ENCODE peak calls at places on chromosomes 13 and 19, in ten cellular contexts. A is testis; T is mesenchymal stem cell; I is thoracic aorta; H is endodermal cell; X is Caco-2; U is CD8-positive, alpha-beta memory T cell; C is heart right ventricle; P is tibial artery; J is BJ. K is an unnamed sample.

GRCh38 chr19:1734328-1734966 is 18.9 kb upstream of the ONECUT3 start:
- DNase-seq in P (no peak), C (no peak), H (no peak), T (no peak), A (no peak), U (no peak), J (no peak), I (no peak), X (no peak), K (no peak)

GRCh38 chr19:29806098-29806866 is 5.5 kb upstream of the CCNE1 start:
- DNase-seq in J (no peak), T (peak; percentile 55), U (no peak), P (no peak), A (peak; percentile 77), H (peak; percentile 81), X (peak; percentile 24), I (no peak), C (peak; percentile 57), K (peak; percentile 32)

GRCh38 chr19:35268546-35269424 is at the start of gene USF2:
- DNase-seq in U (peak; percentile 59), A (peak; percentile 84), X (peak; percentile 83), P (peak; percentile 69), I (no peak), C (peak; percentile 81), J (no peak), T (peak; percentile 83), H (peak; percentile 86), K (peak; percentile 41)

GRCh38 chr19:1027953-1028902 is 1.8 kb downstream of the CNN2 start:
- DNase-seq in X (peak; percentile 82), U (peak; percentile 58), J (peak; percentile 76), H (peak; percentile 92), A (peak; percentile 66), C (peak; percentile 62), I (no peak), T (peak; percentile 95), P (peak; percentile 67), K (peak; percentile 89)

GRCh38 chr19:33797821-33798633 is 1.4 kb downstream of the KCTD15 start:
- DNase-seq in C (peak; percentile 76), I (no peak), H (peak; percentile 89), J (no peak), P (peak; percentile 30), U (no peak), X (no peak), T (peak; percentile 65), A (peak; percentile 66), K (no peak)

GRCh38 chr19:49297403-49297802 is 27.6 kb downstream of the SLC6A16 start:
- DNase-seq in T (peak; percentile 23), C (no peak), X (no peak), U (no peak), H (no peak), J (no peak), P (no peak), I (no peak), A (no peak), K (peak; percentile 13)

GRCh38 chr19:44800461-44800860 is 8.4 kb upstream of the BCAM start:
- DNase-seq in X (peak; percentile 95), P (peak; percentile 77), J (no peak), T (peak; percentile 82), I (peak; percentile 39), H (peak; percentile 98), U (peak; percentile 70), A (peak; percentile 90), C (peak; percentile 90), K (peak; percentile 57)

GRCh38 chr19:800360-801029 is 3.2 kb downstream of the PTBP1 start:
- DNase-seq in H (peak; percentile 54), P (no peak), T (no peak), X (no peak), C (no peak), U (no peak), A (peak; percentile 68), J (no peak), I (no peak), K (no peak)

GRCh38 chr19:44010468-44010867 is 7.7 kb downstream of the ZNF230 start:
- DNase-seq in T (no peak), C (no peak), J (no peak), X (no peak), U (no peak), A (no peak), P (no peak), H (no peak), I (no peak), K (no peak)

GRCh38 chr19:17332677-17333581 is 1.7 kb downstream of the ANO8 start:
- DNase-seq in P (no peak), A (peak; percentile 85), U (no peak), I (no peak), T (peak; percentile 73), H (peak; percentile 87), J (no peak), X (peak; percentile 72), C (no peak), K (no peak)

GRCh38 chr13:54614729-54615128 is 1586.1 kb downstream of the OLFM4 start:
- DNase-seq in P (no peak), T (no peak), X (no peak), U (no peak), C (no peak), J (no peak), A (no peak), I (no peak), H (no peak), K (no peak)

GRCh38 chr13:110326263-110326904 is 19.3 kb downstream of the COL4A2 start:
- DNase-seq in I (no peak), C (no peak), A (no peak), U (no peak), H (peak; percentile 66), J (no peak), X (no peak), P (no peak), T (no peak), K (no peak)
- H3K4me3 ChIP-seq in I (peak overlapping the region; percentile 67), C (no peak overlapping the region), A (no peak overlapping the region), U (no peak overlapping the region), H (no peak overlapping the region), J (no peak overlapping the region), X (no peak overlapping the region), P (no peak overlapping the region), T (no peak overlapping the region), K (no peak overlapping the region)

DNA sequence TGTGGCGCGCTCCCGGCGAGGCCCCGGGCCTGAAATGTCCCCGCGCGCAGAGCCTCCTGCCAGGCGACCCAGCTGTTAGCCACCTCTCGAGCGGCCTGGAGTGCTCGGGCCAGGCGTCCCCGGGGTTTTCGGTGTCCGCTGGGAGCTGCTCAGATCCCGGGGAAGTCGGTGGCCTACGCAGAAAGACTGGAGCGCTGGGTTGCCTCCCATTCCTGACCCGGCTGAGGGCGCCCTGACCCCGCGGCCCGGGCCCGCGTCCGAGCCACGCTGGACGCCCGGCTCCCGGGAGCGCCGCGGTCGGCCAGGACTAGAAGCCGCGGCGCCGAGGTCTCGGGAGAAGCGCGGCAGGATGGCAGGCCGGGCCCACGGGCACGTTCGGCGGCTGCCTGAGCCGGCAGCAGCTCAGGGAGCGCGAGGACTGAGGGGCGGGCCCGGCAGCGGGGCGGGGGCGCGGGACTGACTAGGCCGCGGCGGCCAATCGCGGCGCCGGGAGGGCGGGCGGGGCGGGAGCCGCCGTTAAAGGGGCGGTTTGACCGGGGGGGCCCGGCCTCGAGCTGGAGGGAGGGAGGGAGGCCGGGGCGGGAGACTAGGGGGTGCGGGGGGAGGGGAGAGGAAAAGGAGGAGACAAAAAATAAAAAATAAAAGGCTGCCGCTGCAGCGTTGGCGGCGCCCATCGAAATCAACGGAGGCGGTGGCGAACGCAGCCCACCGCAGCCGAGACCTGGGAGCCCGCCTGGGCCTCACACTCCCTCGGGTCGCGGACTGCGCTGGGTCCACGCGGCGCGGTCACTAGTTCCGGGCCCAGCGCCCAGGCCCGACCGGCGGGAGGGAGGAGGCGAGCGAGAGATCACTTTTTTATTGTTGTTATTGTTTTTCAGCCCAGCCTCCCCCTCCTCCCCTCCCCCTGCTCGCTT is 1.1 kb upstream of the ZIC2 start:
- DNase-seq in X (peak; percentile 80), U (peak; percentile 52), I (no peak), H (peak; percentile 96), P (peak; percentile 41), T (peak; percentile 54), A (peak; percentile 75), C (peak; percentile 68), J (no peak), K (peak; percentile 70)
- H3K27me3 ChIP-seq in X (peaks cover 16% of the 10 kb centered on the region), U (peaks cover 73% of the 10 kb centered on the region), I (peaks cover 69% of the 10 kb centered on the region), H (peaks cover 28% of the 10 kb centered on the region), P (peaks cover 24% of the 10 kb centered on the region), T (no peaks in the 10 kb centered on the region), A (no peaks in the 10 kb centered on the region), C (peaks cover 99% of the 10 kb centered on the region), J (peaks cover 63% of the 10 kb centered on the region), K (no peaks in the 10 kb centered on the region)

GRCh38 chr19:40443930-40444180 is 280 bp downstream of the SERTAD3 start:
- DNase-seq in P (no peak), J (no peak), U (no peak), C (no peak), I (no peak), X (no peak), T (no peak), A (no peak), H (no peak), K (no peak)

GRCh38 chr19:40442328-40443130 is 1.6 kb downstream of the SERTAD3 start:
- DNase-seq in P (no peak), X (no peak), T (no peak), C (no peak), J (no peak), H (no peak), I (no peak), A (no peak), U (no peak), K (no peak)

GRCh38 chr19:40444181-40445005 is at the start of gene SERTAD3:
- DNase-seq in H (peak; percentile 99), P (peak; percentile 98), U (peak; percentile 95), T (peak; percentile 96), X (peak; percentile 99), C (peak; percentile 97), I (peak; percentile 94), A (peak; percentile 98), J (no peak), K (peak; percentile 91)

GRCh38 chr19:40443131-40443929 is 805 bp downstream of the SERTAD3 start:
- DNase-seq in T (peak; percentile 100), J (peak; percentile 99), I (peak; percentile 100), P (peak; percentile 100), H (peak; percentile 100), A (peak; percentile 100), C (peak; percentile 98), X (peak; percentile 100), U (peak; percentile 99), K (peak; percentile 100)

GRCh38 chr19:40441719-40442253 is 2.3 kb downstream of the SERTAD3 start:
- DNase-seq in U (no peak), P (no peak), C (no peak), J (no peak), A (no peak), X (no peak), I (no peak), T (no peak), H (no peak), K (no peak)
- H3K4me3 ChIP-seq in U (no peak overlapping the region), P (peak overlapping the region; percentile 94), C (peak overlapping the region; percentile 84), J (no peak overlapping the region), A (no peak overlapping the region), X (no peak overlapping the region), I (no peak overlapping the region), T (peak overlapping the region; percentile 94), H (peak overlapping the region; percentile 100), K (no peak overlapping the region)

GRCh38 chr13:43937839-43938238 is 58.1 kb downstream of the LACC1 start:
- DNase-seq in X (no peak), H (no peak), T (no peak), U (no peak), C (no peak), J (no peak), I (no peak), P (no peak), A (no peak), K (no peak)
- H3K27me3 ChIP-seq in X (no peaks in the 10 kb centered on the region), H (no peaks in the 10 kb centered on the region), T (no peaks in the 10 kb centered on the region), U (no peaks in the 10 kb centered on the region), C (peaks cover 83% of the 10 kb centered on the region), J (peaks cover 10% of the 10 kb centered on the region), I (no peaks in the 10 kb centered on the region), P (no peaks in the 10 kb centered on the region), A (no peaks in the 10 kb centered on the region), K (no peaks in the 10 kb centered on the region)

GRCh38 chr19:2775556-2776430 is 7.3 kb downstream of the SGTA start:
- DNase-seq in A (peak; percentile 36), X (no peak), J (no peak), T (peak; percentile 68), P (peak; percentile 42), I (no peak), U (peak; percentile 58), H (no peak), C (peak; percentile 54), K (peak; percentile 39)
- H3K4me3 ChIP-seq in A (no peak overlapping the region), X (no peak overlapping the region), J (no peak overlapping the region), T (peak overlapping the region; percentile 18), P (no peak overlapping the region), I (peak overlapping the region; percentile 29), U (peak overlapping the region; percentile 28), H (no peak overlapping the region), C (peak overlapping the region; percentile 46), K (no peak overlapping the region)

K was measured in brain microvascular endothelial cell.